ENCODE peak calls at places on chromosomes 4 and X, in five cellular contexts. V is body of pancreas, U is Peyer's patch, K is A673, Y is SK-N-SH. Q is an unnamed sample.

GRCh38 chr4:188941524-188942109 is 802.4 kb downstream of the TRIML1 start:
- DNase-seq in V (no peak), U (no peak), K (peak; percentile 73), Y (no peak), Q (no peak)

GRCh38 chr4:108355523-108356208 is 186.9 kb upstream of the LEF1 start:
- DNase-seq in V (no peak), U (no peak), K (peak; percentile 9), Y (peak; percentile 69), Q (no peak)

GRCh38 chr4:22486276-22486675 is 29.6 kb downstream of the ADGRA3 start:
- DNase-seq in V (no peak), U (no peak), K (no peak), Y (no peak), Q (no peak)

GRCh38 chrX:134727363-134727762 is 69.1 kb upstream of the PLAC1 start:
- DNase-seq in V (no peak), U (no peak), K (no peak), Y (no peak), Q (no peak)

GRCh38 chrX:105658136-105658535 is 164.2 kb upstream of the NRK start:
- DNase-seq in V (no peak), U (no peak), K (no peak), Y (no peak), Q (no peak)

GRCh38 chr4:165966833-165967232 is 93.8 kb downstream of the TLL1 start:
- DNase-seq in V (no peak), U (no peak), K (no peak), Y (no peak), Q (no peak)

GRCh38 chr4:6802626-6803025 is 20.1 kb downstream of the KIAA0232 start:
- DNase-seq in V (no peak), U (no peak), K (no peak), Y (no peak), Q (no peak)

GRCh38 chr4:152209772-152210493 is 326.0 kb downstream of the FBXW7 start:
- DNase-seq in V (no peak), U (no peak), K (no peak), Y (no peak), Q (no peak)

DNA sequence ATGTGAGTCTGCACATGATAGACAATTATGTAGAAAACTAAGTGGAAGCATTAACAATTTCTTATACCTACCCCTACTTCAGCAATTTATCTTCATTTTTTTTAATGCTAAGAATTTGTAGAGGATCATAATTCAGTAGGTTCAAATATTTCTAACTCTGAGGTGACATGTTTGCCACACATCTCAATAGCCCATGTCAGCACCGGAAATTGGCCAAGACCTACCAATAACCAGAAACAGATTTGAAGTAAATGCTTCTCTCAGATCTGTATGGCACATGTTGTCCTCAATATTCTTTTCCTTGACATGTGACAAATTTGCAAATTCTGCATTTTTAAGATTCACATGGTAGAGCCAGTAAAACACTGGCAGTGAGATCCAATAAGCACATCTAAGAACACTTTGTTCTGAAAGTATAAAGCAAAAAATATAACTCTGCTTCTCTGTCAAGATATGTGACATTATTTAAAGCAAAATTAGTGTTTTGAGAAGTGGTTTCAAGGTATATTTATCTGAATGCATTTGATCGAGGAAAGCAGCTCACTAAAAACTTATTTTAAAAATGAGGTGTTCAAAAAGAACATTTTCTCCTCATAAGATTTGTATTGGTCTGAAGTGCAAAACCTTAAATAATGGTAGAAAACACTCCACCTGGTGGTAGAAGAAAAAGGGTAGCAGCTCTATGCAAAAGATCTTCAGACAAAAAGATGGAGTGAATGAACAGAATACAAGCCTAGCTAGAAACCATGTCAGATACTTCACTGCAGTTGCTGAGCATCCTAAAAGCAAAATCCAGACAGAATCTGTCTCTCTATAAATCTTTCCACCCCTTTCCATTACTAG is 513.9 kb upstream of the FAM241A start:
- DNase-seq in V (no peak), U (no peak), K (peak; percentile 61), Y (no peak), Q (no peak)
- TF ChIP-seq CTCF in V (no peak), U (peak; percentile 27), K (peak; percentile 64), Y (peak; percentile 62), Q (no peak)

GRCh38 chr4:148426643-148427042 is 15.6 kb downstream of the NR3C2 start:
- DNase-seq in V (no peak), U (no peak), K (no peak), Y (no peak), Q (no peak)
- TF ChIP-seq CTCF in V (no peak), U (no peak), K (no peak), Y (no peak), Q (no peak)

GRCh38 chr4:4524364-4524763 is 17.5 kb downstream of the STX18 start:
- DNase-seq in V (no peak), U (peak; percentile 54), K (peak; percentile 23), Y (no peak), Q (no peak)
- TF ChIP-seq CTCF in V (no peak), U (peak; percentile 33), K (no peak), Y (no peak), Q (no peak)

GRCh38 chrX:29935455-29935854 is 279.9 kb upstream of the MAGEB2 start:
- DNase-seq in V (no peak), U (no peak), K (no peak), Y (no peak), Q (no peak)

GRCh38 chrX:29941292-29941691 is 274.1 kb upstream of the MAGEB2 start:
- DNase-seq in V (no peak), U (no peak), K (no peak), Y (no peak), Q (no peak)

GRCh38 chrX:29940750-29941149 is 274.6 kb upstream of the MAGEB2 start:
- DNase-seq in V (no peak), U (no peak), K (peak; percentile 7), Y (no peak), Q (no peak)
- TF ChIP-seq CTCF in V (no peak), U (no peak), K (peak; percentile 33), Y (peak; percentile 30), Q (no peak)

GRCh38 chrX:129655547-129656248 is 942 bp upstream of the APLN start:
- DNase-seq in V (no peak), U (peak; percentile 45), K (peak; percentile 7), Y (no peak), Q (no peak)

GRCh38 chrX:129661369-129661768 is 6.6 kb upstream of the APLN start:
- DNase-seq in V (no peak), U (no peak), K (no peak), Y (no peak), Q (no peak)

GRCh38 chrX:129658429-129658828 is 3.7 kb upstream of the APLN start:
- DNase-seq in V (no peak), U (no peak), K (no peak), Y (no peak), Q (no peak)

GRCh38 chrX:129659861-129660260 is 5.1 kb upstream of the APLN start:
- DNase-seq in V (no peak), U (no peak), K (no peak), Y (no peak), Q (no peak)

GRCh38 chrX:129659137-129659536 is 4.4 kb upstream of the APLN start:
- DNase-seq in V (no peak), U (no peak), K (no peak), Y (no peak), Q (no peak)
- TF ChIP-seq CTCF in V (no peak), U (no peak), K (no peak), Y (no peak), Q (no peak)

GRCh38 chrX:2587146-2587545 is 86.4 kb upstream of the DHRSX start:
- DNase-seq in V (no peak), U (no peak), K (no peak), Y (no peak), Q (no peak)
- TF ChIP-seq CTCF in V (no peak), U (no peak), K (no peak), Y (no peak), Q (no peak)

DNA sequence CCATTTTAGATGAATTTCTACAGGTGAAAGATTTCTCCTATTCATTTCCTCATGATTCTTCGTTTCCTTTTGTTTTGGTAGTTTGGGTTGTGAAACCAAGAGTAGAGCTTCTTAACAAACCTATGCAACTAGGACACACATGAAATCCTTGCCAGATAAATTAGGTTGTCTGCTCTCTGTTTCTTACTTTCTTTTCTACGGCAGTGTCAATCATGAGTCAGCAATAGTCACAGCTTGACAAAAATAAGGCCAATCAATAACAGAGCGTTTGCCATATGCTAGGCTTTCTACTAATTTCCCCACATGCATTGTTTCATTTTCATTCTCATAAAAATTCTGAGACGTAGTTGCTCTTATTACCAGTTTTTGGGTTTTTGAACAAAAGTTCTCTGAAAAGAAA is 20.3 kb downstream of the CLRN2 start:
- DNase-seq in V (no peak), U (no peak), K (no peak), Y (no peak), Q (no peak)
- TF ChIP-seq CTCF in V (no peak), U (no peak), K (no peak), Y (no peak), Q (no peak)

GRCh38 chr4:144723471-144723870 is 77.5 kb downstream of the HHIP start:
- DNase-seq in V (peak; percentile 55), U (no peak), K (no peak), Y (no peak), Q (no peak)

GRCh38 chr4:144718958-144719512 is 73.1 kb downstream of the HHIP start:
- DNase-seq in V (no peak), U (no peak), K (no peak), Y (no peak), Q (no peak)

GRCh38 chr4:144721994-144722393 is 76.0 kb downstream of the HHIP start:
- DNase-seq in V (no peak), U (no peak), K (no peak), Y (no peak), Q (no peak)

GRCh38 chr4:144716778-144717177 is 70.8 kb downstream of the HHIP start:
- DNase-seq in V (no peak), U (no peak), K (no peak), Y (no peak), Q (no peak)

DNA sequence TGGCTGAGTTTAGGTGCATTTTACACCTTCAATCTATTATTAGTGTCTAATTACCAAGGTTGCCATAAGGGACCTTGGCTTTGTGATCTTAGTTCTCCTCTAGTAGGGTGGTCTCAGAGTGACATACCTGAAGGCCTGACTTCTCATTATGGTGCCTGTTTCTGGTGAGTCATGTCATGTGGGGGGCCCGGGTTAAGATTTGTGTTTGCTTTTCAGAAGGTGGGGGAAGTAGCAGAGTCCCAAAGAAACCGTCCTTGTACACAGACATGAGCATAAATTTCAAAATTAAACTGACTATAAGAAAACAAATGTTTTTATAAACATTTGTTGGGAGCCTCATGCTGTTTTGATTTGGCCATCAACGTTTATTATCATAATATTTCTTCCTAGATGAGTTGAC is 74.5 kb downstream of the HHIP start:
- DNase-seq in V (no peak), U (no peak), K (no peak), Y (no peak), Q (no peak)
- TF ChIP-seq CTCF in V (no peak), U (no peak), K (no peak), Y (no peak), Q (no peak)

GRCh38 chrX:145773006-145773405 is 44.6 kb upstream of the SLITRK2 start:
- DNase-seq in V (no peak), U (no peak), K (no peak), Y (no peak), Q (no peak)
- TF ChIP-seq CTCF in V (no peak), U (no peak), K (no peak), Y (no peak), Q (no peak)

Q was measured in activated B cell treated with CpG ODN at 0.5 μM for 24 hours.